ENCODE peak calls at places on chromosomes 13 and 19, in nine cellular contexts. A is HFF-Myc, B is body of pancreas, G is cardiac muscle cell, S is AG09309, J is coronary artery, N is lower lobe of right lung, Q is AG04450, T is Panc1. E is an unnamed sample.
A peak's percentile ranks its signal among the peaks of the same experiment; 100 is the strongest.

GRCh38 chr13:75458696-75459422 is 23.1 kb downstream of the TBC1D4 start:
- DNase-seq in A (no peak), B (peak; percentile 73), G (no peak), S (no peak), J (no peak), N (peak; percentile 58), Q (no peak), T (no peak), E (no peak)

GRCh38 chr13:49240017-49240416 is 7.7 kb upstream of the CDADC1 start:
- DNase-seq in A (no peak), B (no peak), G (peak; percentile 45), S (no peak), J (no peak), N (no peak), Q (no peak), T (no peak), E (no peak)

GRCh38 chr19:1269478-1270167 is 491 bp downstream of the CIRBP start:
- DNase-seq in A (peak; percentile 65), B (peak; percentile 88), G (peak; percentile 89), S (no peak), J (peak; percentile 94), N (peak; percentile 91), Q (no peak), T (no peak), E (peak; percentile 87)

GRCh38 chr19:11798391-11799296 is at the start of gene ZNF491:
- DNase-seq in A (peak; percentile 42), B (peak; percentile 93), G (peak; percentile 89), S (peak; percentile 56), J (peak; percentile 94), N (peak; percentile 96), Q (peak; percentile 61), T (peak; percentile 42), E (peak; percentile 63)

GRCh38 chr13:46831588-46832194 is 34.7 kb upstream of the ESD start:
- DNase-seq in A (peak; percentile 35), B (peak; percentile 16), G (peak; percentile 71), S (peak; percentile 8), J (no peak), N (no peak), Q (peak; percentile 15), T (peak; percentile 32), E (no peak)

GRCh38 chr13:99886706-99887105 is 84.9 kb downstream of the ZIC5 start:
- DNase-seq in A (no peak), B (no peak), G (no peak), S (no peak), J (no peak), N (no peak), Q (no peak), T (no peak), E (no peak)

GRCh38 chr19:1382250-1382649 is 1.5 kb upstream of the NDUFS7 start:
- DNase-seq in A (no peak), B (no peak), G (no peak), S (no peak), J (no peak), N (no peak), Q (no peak), T (no peak), E (no peak)

GRCh38 chr19:39704181-39705044 is at the start of gene LGALS14:
- DNase-seq in A (no peak), B (no peak), G (no peak), S (no peak), J (no peak), N (no peak), Q (no peak), T (no peak), E (no peak)

GRCh38 chr13:101053694-101054093 is 362.6 kb downstream of the NALCN start:
- DNase-seq in A (no peak), B (no peak), G (no peak), S (no peak), J (no peak), N (no peak), Q (no peak), T (no peak), E (no peak)

GRCh38 chr13:45021250-45021649 is 31.9 kb downstream of the GPALPP1 start:
- DNase-seq in A (no peak), B (no peak), G (no peak), S (no peak), J (no peak), N (no peak), Q (peak; percentile 92), T (no peak), E (no peak)

GRCh38 chr13:106533101-106533939 is 2.1 kb downstream of the EFNB2 start:
- DNase-seq in A (no peak), B (peak; percentile 85), G (peak; percentile 90), S (no peak), J (peak; percentile 83), N (peak; percentile 89), Q (peak; percentile 59), T (no peak), E (no peak)

GRCh38 chr13:77415253-77416127 is 88.6 kb upstream of the MYCBP2 start:
- DNase-seq in A (no peak), B (no peak), G (no peak), S (no peak), J (no peak), N (no peak), Q (no peak), T (no peak), E (no peak)

GRCh38 chr19:2528543-2529173 is 52.7 kb downstream of the GADD45B start:
- DNase-seq in A (no peak), B (no peak), G (no peak), S (no peak), J (no peak), N (peak; percentile 76), Q (no peak), T (no peak), E (peak; percentile 38)

GRCh38 chr13:100904293-100904976 is 229.8 kb upstream of the TMTC4 start:
- DNase-seq in A (no peak), B (no peak), G (no peak), S (no peak), J (no peak), N (no peak), Q (no peak), T (no peak), E (no peak)

GRCh38 chr19:47643281-47643680 is 34.3 kb downstream of the BICRA start:
- DNase-seq in A (no peak), B (no peak), G (no peak), S (no peak), J (no peak), N (no peak), Q (no peak), T (no peak), E (no peak)

GRCh38 chr13:32048816-32049215 is 17.2 kb downstream of the FRY start:
- DNase-seq in A (no peak), B (no peak), G (no peak), S (no peak), J (no peak), N (no peak), Q (no peak), T (no peak), E (peak; percentile 83)

DNA sequence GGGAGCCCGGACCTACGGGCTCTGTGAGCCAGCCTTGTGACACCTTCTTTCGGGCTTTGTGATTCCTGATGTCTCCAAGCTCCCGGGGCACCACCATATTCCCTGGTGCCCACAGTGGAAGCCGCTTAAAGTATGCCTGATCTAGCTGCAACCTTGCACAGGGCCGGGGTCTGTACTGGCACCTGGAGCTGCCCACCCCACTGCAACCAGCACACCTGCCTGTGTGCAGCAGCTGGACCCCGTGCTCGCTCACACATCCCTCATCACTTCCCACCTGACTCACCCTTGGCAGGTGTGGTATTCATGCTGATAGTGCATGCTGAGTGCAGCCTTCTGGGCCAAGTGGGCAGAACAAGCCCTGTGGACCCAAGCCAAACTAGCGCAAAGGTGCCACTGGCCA is 1981.1 kb upstream of the PCDH20 start:
- DNase-seq in A (no peak), B (no peak), G (no peak), S (no peak), J (no peak), N (no peak), Q (no peak), T (no peak), E (no peak)
- TF ChIP-seq CTCF in A (no peak), B (no peak), G (no peak), S (no peak), J (no peak), N (no peak), Q (no peak), T (no peak), E (no peak)

GRCh38 chr19:29858621-29859020 is 46.8 kb downstream of the CCNE1 start:
- DNase-seq in A (no peak), B (no peak), G (no peak), S (no peak), J (no peak), N (no peak), Q (no peak), T (no peak), E (no peak)
- H3K4me3 ChIP-seq in A (no peak overlapping the region), B (no peak overlapping the region), G (no peak overlapping the region), S (no peak overlapping the region), J (no peak overlapping the region), N (no peak overlapping the region), Q (no peak overlapping the region), T (no peak overlapping the region), E (no peak overlapping the region)

GRCh38 chr13:36134632-36135031 is 3.5 kb upstream of the DCLK1 start:
- DNase-seq in A (no peak), B (no peak), G (no peak), S (no peak), J (no peak), N (no peak), Q (no peak), T (no peak), E (no peak)
- TF ChIP-seq CTCF in A (no peak), B (no peak), G (no peak), S (no peak), J (no peak), N (no peak), Q (no peak), T (no peak), E (no peak)

GRCh38 chr13:80134360-80134759 is 206.6 kb downstream of the SPRY2 start:
- DNase-seq in A (no peak), B (no peak), G (no peak), S (no peak), J (no peak), N (no peak), Q (no peak), T (no peak), E (no peak)

GRCh38 chr13:80133631-80134083 is 207.3 kb downstream of the SPRY2 start:
- DNase-seq in A (no peak), B (no peak), G (no peak), S (no peak), J (no peak), N (no peak), Q (no peak), T (no peak), E (no peak)

GRCh38 chr13:80132741-80133601 is 208.0 kb downstream of the SPRY2 start:
- DNase-seq in A (no peak), B (peak; percentile 54), G (peak; percentile 85), S (no peak), J (peak; percentile 86), N (peak; percentile 55), Q (no peak), T (no peak), E (peak; percentile 6)

GRCh38 chr13:80126382-80127068 is 214.4 kb downstream of the SPRY2 start:
- DNase-seq in A (no peak), B (no peak), G (no peak), S (no peak), J (no peak), N (no peak), Q (no peak), T (no peak), E (no peak)

DNA sequence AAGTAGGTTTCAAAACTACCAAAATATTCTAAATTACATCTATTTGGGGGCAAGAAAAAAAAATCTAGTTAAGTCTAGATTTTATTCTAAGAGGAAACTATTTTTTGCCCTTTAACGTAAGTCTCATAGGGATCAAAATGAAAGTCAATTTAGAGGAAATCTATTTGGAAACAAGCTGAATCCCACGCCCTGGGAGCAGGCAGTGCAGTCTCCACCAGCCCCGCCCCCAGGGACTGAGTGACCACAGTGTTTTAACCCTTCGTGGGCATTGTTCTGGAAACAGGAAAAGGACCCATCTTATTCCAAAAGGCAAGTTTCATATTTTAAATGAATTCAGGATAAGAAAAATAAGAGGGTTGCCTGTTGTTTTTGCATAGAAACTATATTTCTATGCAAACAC is 209.7 kb downstream of the SPRY2 start:
- DNase-seq in A (no peak), B (peak; percentile 60), G (peak; percentile 82), S (no peak), J (peak; percentile 76), N (peak; percentile 88), Q (no peak), T (no peak), E (no peak)
- H3K4me3 ChIP-seq in A (no peak overlapping the region), B (no peak overlapping the region), G (peak overlapping the region; percentile 9), S (peak overlapping the region; percentile 2), J (peak overlapping the region; percentile 21), N (peak overlapping the region; percentile 37), Q (peak overlapping the region; percentile 43), T (peak overlapping the region; percentile 11), E (no peak overlapping the region)